ENCODE peak calls at places on chromosomes 16 and 17, in eight cellular contexts. S, G, K, J, M, P, E and V are unnamed samples.

GRCh38 chr17:7667616-7668406 is 17.1 kb downstream of the ATP1B2 start:
- DNase-seq in S (no peak), E (no peak), G (no peak), K (no peak), P (no peak), M (no peak), J (no peak), V (no peak)

GRCh38 chr17:1474402-1475189 is 17.9 kb downstream of the MYO1C start:
- DNase-seq in S (no peak), P (no peak), M (no peak), G (no peak), J (no peak), E (no peak), K (no peak), V (no peak)

GRCh38 chr17:16250635-16251034 is 33.6 kb downstream of the PIGL start:
- DNase-seq in J (no peak), M (no peak), P (no peak), K (no peak), S (no peak), G (no peak), E (no peak), V (no peak)

GRCh38 chr17:4033751-4034251 is 69.6 kb upstream of the ATP2A3 start:
- DNase-seq in S (no peak), M (no peak), G (no peak), E (peak), J (no peak), K (no peak), P (no peak), V (no peak)

GRCh38 chr17:44927696-44928095 is 12.4 kb upstream of the GFAP start:
- DNase-seq in K (no peak), G (peak), M (no peak), J (no peak), P (no peak), E (no peak), S (no peak), V (no peak)

GRCh38 chr17:50675190-50675589 is 32.5 kb downstream of the ANKRD40 start:
- DNase-seq in E (no peak), K (no peak), J (no peak), S (no peak), P (no peak), G (peak), M (no peak), V (no peak)

GRCh38 chr16:88968589-88969280 is 8.3 kb downstream of the CBFA2T3 start:
- DNase-seq in J (no peak), E (no peak), S (no peak), G (no peak), K (no peak), M (no peak), P (no peak), V (no peak)

GRCh38 chr17:49519781-49520180 is 24.7 kb downstream of the NGFR start:
- DNase-seq in E (no peak), M (peak), P (no peak), G (peak), J (no peak), S (no peak), K (no peak), V (no peak)

GRCh38 chr16:71214771-71215381 is 15.6 kb downstream of the HYDIN start:
- DNase-seq in E (no peak), J (no peak), M (no peak), P (no peak), G (no peak), K (no peak), S (no peak), V (no peak)

GRCh38 chr17:81394831-81395599 is at the start of gene BAHCC1:
- DNase-seq in M (peak), E (peak), J (peak), K (peak), S (peak), P (peak), G (peak), V (peak)

GRCh38 chr16:51146256-51146924 is 4.7 kb downstream of the SALL1 start:
- DNase-seq in S (no peak), P (no peak), M (no peak), J (no peak), E (no peak), K (no peak), G (no peak), V (no peak)

GRCh38 chr17:608911-609882 is 105.4 kb downstream of the VPS53 start:
- DNase-seq in M (no peak), K (no peak), G (no peak), E (no peak), P (no peak), S (no peak), J (no peak), V (no peak)

GRCh38 chr17:40510328-40510648 is 8.9 kb upstream of the TNS4 start:
- DNase-seq in E (no peak), M (no peak), K (no peak), G (peak), S (no peak), J (no peak), P (peak), V (no peak)

GRCh38 chr17:31448467-31449077 is 57.1 kb downstream of the RAB11FIP4 start:
- DNase-seq in G (no peak), S (no peak), K (no peak), E (no peak), M (no peak), P (no peak), J (no peak), V (no peak)

DNA sequence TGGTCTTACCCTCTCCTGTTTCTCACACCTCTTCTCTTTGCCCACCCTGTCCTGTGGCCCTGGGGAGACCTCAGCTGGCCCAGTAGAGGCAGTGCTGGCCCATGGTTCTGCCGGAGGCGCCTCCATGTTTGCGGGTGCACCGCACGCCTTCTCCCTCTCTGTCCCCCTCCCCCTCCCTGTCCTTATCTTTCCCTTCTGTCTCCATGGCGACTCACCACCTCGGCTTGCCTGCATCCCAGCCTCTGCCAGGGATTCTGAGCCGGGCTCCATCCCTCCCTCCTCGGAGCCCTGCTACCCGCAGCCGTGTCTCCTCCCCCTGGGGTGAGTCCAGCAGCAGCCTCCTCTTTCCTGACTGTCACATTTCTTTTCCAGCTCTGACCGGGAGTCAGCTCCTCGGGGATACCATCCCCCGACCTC is at the start of gene RNF112:
- DNase-seq in E (no peak), S (no peak), M (no peak), G (no peak), P (no peak), K (no peak), J (no peak), V (no peak)
- H3K4me3 ChIP-seq in E (no peak), S (no peak), M (peak), G (peak), P (peak), K (peak), J (no peak), V (no peak)

DNA sequence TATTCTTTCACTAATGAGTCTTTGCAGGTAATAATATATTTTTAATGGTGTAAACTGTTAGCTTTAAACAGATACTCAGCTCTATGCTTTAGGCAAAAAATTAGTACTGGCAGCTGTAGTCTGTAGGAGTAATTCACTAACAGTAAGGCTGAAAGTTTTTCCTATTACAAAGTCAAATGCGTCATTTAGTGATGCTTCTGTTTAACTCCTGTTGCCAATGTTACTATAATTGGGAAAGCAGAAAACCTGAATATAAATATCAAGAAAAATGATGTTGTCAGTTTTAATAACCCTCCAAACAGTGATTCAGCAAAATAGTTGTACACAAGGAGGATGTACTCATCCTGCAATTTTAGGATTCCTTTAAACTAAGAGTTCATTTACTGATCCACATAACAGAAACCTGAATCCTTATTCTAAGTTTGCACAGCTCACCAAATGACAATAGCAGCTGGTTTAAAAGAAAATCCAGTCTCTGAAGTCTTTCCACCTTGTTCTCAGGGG is 4.3 kb downstream of the CDR2 start:
- DNase-seq in K (no peak), M (no peak), J (no peak), E (no peak), G (no peak), P (no peak), S (no peak), V (no peak)
- H3K27ac ChIP-seq in K (peak), M (peak), J (peak), E (peak), G (peak), P (peak), S (no peak), V (peak)

GRCh38 chr17:38883592-38884526 is 14.0 kb downstream of the LASP1 start:
- DNase-seq in G (no peak), J (no peak), M (no peak), S (no peak), K (no peak), P (no peak), E (no peak), V (no peak)

GRCh38 chr17:38877130-38877851 is 7.4 kb downstream of the LASP1 start:
- DNase-seq in M (no peak), S (peak), P (no peak), K (no peak), E (no peak), G (no peak), J (no peak), V (peak)

GRCh38 chr17:38881600-38882191 is 11.8 kb downstream of the LASP1 start:
- DNase-seq in J (no peak), M (no peak), S (no peak), E (no peak), P (peak), K (peak), G (no peak), V (peak)

GRCh38 chr17:38875477-38876080 is 5.7 kb downstream of the LASP1 start:
- DNase-seq in K (no peak), P (no peak), J (no peak), M (no peak), G (no peak), E (no peak), S (no peak), V (no peak)

GRCh38 chr17:38879878-38880727 is 10.2 kb downstream of the LASP1 start:
- DNase-seq in E (peak), J (no peak), G (no peak), S (no peak), P (peak), K (no peak), M (peak), V (no peak)
- H3K4me3 ChIP-seq in E (no peak), J (no peak), G (peak), S (no peak), P (no peak), K (no peak), M (peak), V (peak)

GRCh38 chr17:82520041-82520910 is 744 bp downstream of the FOXK2 start:
- DNase-seq in K (no peak), M (no peak), S (peak), P (peak), E (peak), J (no peak), G (no peak), V (peak)
- H3K27ac ChIP-seq in K (peak), M (peak), S (peak), P (peak), E (peak), J (peak), G (peak), V (peak)

GRCh38 chr17:77286391-77286640 is 145.5 kb downstream of the SEC14L1 start:
- DNase-seq in M (no peak), K (no peak), S (no peak), J (no peak), P (no peak), E (no peak), G (no peak), V (no peak)
- H3K4me3 ChIP-seq in M (no peak), K (no peak), S (no peak), J (no peak), P (no peak), E (no peak), G (peak), V (no peak)

DNA sequence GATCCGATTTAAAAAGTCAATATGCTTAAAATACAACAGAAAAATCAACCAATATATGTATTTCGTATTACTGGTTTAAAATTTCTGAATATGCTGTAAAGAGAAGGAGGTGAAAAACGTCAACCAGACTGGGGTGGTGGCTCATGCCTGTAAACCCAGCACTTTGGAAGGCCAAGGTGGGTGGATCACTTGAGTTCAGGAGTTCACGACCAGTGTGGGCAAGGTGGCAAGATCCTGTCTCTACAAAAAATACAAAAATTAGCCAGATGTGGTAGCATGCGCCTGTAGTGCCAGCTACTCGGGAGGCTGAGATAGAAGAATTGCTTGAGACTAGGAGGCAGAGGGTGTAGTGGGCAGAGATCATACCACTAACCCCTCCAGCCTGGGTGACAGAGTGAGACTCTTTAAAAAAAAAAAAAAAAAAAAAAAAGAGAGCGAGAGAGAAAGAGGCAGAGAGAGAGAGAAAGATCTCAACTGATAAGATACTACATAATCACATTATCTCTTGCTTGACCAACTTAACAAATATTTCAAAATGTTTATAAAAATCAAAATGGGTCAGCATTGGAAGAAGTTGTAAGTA is 46.0 kb downstream of the KANSL1 start:
- DNase-seq in K (no peak), S (no peak), P (no peak), E (no peak), G (no peak), J (no peak), M (no peak), V (no peak)
- H3K27ac ChIP-seq in K (no peak), S (no peak), P (no peak), E (no peak), G (no peak), J (no peak), M (no peak), V (peak)